ENCODE peak calls at places on chromosomes 7 and 10, in eight cellular contexts. B, D, N, Z, C, H, A and F are unnamed samples.

GRCh38 chr10:80154978-80155695 is 22.6 kb downstream of the PLAC9 start:
- DNase-seq in B (peak), D (no peak), N (no peak), Z (no peak), C (no peak), H (no peak), A (peak), F (no peak)

GRCh38 chr10:71661942-71662341 is 57.6 kb downstream of the C10orf105 start:
- DNase-seq in B (no peak), D (no peak), N (no peak), Z (no peak), C (no peak), H (no peak), A (no peak), F (no peak)

GRCh38 chr7:43850348-43851116 is 18.8 kb downstream of the MRPS24 start:
- DNase-seq in B (no peak), D (peak), N (no peak), Z (no peak), C (no peak), H (no peak), A (no peak), F (no peak)

GRCh38 chr7:12028508-12028907 is 182.6 kb upstream of the TMEM106B start:
- DNase-seq in B (no peak), D (no peak), N (no peak), Z (no peak), C (no peak), H (no peak), A (no peak), F (no peak)

GRCh38 chr10:71409516-71410104 is 12.9 kb downstream of the CDH23 start:
- DNase-seq in B (no peak), D (no peak), N (no peak), Z (peak), C (no peak), H (no peak), A (no peak), F (no peak)

GRCh38 chr10:81688459-81688858 is 186.5 kb upstream of the NRG3 start:
- DNase-seq in B (no peak), D (no peak), N (no peak), Z (no peak), C (no peak), H (no peak), A (no peak), F (no peak)

GRCh38 chr10:123429631-123430257 is 236.4 kb upstream of the GPR26 start:
- DNase-seq in B (no peak), D (no peak), N (no peak), Z (peak), C (no peak), H (no peak), A (no peak), F (no peak)

GRCh38 chr10:58637372-58637771 is 124.7 kb downstream of the BICC1 start:
- DNase-seq in B (peak), D (no peak), N (no peak), Z (no peak), C (no peak), H (no peak), A (no peak), F (no peak)

GRCh38 chr10:637221-637620 is 52.2 kb downstream of the DIP2C start:
- DNase-seq in B (no peak), D (no peak), N (no peak), Z (no peak), C (no peak), H (no peak), A (peak), F (no peak)

GRCh38 chr10:74963549-74963948 is 137.1 kb downstream of the KAT6B start:
- DNase-seq in B (no peak), D (peak), N (no peak), Z (no peak), C (no peak), H (no peak), A (no peak), F (no peak)

GRCh38 chr7:29623976-29624375 is 60.3 kb downstream of the PRR15 start:
- DNase-seq in B (no peak), D (no peak), N (no peak), Z (no peak), C (no peak), H (no peak), A (no peak), F (no peak)

GRCh38 chr7:46153951-46154787 is 233.1 kb upstream of the IGFBP3 start:
- DNase-seq in B (peak), D (no peak), N (no peak), Z (no peak), C (no peak), H (no peak), A (no peak), F (no peak)

GRCh38 chr10:80542053-80542452 is 4.4 kb downstream of the SH2D4B start:
- DNase-seq in B (peak), D (no peak), N (no peak), Z (no peak), C (no peak), H (no peak), A (no peak), F (no peak)

GRCh38 chr7:50359995-50360925 is 55.7 kb downstream of the IKZF1 start:
- DNase-seq in B (no peak), D (no peak), N (no peak), Z (peak), C (no peak), H (no peak), A (peak), F (no peak)

GRCh38 chr7:19713676-19714075 is 4.8 kb upstream of the POLR1F start:
- DNase-seq in B (peak), D (peak), N (no peak), Z (peak), C (peak), H (peak), A (no peak), F (peak)

GRCh38 chr10:50992356-50992866 is 81.9 kb upstream of the PRKG1 start:
- DNase-seq in B (peak), D (no peak), N (no peak), Z (peak), C (no peak), H (peak), A (peak), F (peak)

GRCh38 chr10:132942740-132943554 is 577 bp upstream of the CFAP46 start:
- DNase-seq in B (peak), D (no peak), N (no peak), Z (no peak), C (no peak), H (no peak), A (no peak), F (no peak)

GRCh38 chr7:83153419-83153818 is 9.3 kb downstream of the PCLO start:
- DNase-seq in B (no peak), D (no peak), N (no peak), Z (no peak), C (no peak), H (no peak), A (no peak), F (no peak)

GRCh38 chr7:96819111-96819700 is 109.6 kb upstream of the SEM1 start:
- DNase-seq in B (no peak), D (no peak), N (no peak), Z (no peak), C (no peak), H (no peak), A (no peak), F (no peak)

GRCh38 chr10:112954974-112955735 is 5.1 kb downstream of the TCF7L2 start:
- DNase-seq in B (no peak), D (no peak), N (no peak), Z (peak), C (no peak), H (no peak), A (no peak), F (no peak)

GRCh38 chr10:60069311-60069710 is 163.0 kb upstream of the CCDC6 start:
- DNase-seq in B (no peak), D (no peak), N (no peak), Z (no peak), C (no peak), H (no peak), A (no peak), F (no peak)

GRCh38 chr10:128180843-128181242 is 54.6 kb upstream of the MKI67 start:
- DNase-seq in B (no peak), D (peak), N (no peak), Z (no peak), C (no peak), H (no peak), A (no peak), F (no peak)

GRCh38 chr10:6410830-6411229 is 169.2 kb downstream of the PRKCQ start:
- DNase-seq in B (no peak), D (no peak), N (no peak), Z (no peak), C (no peak), H (no peak), A (no peak), F (no peak)

GRCh38 chr7:106841896-106842390 is 23.1 kb upstream of the PIK3CG start:
- DNase-seq in B (no peak), D (no peak), N (no peak), Z (peak), C (no peak), H (no peak), A (no peak), F (no peak)

GRCh38 chr10:94567714-94568520 is 22.3 kb downstream of the HELLS start:
- DNase-seq in B (no peak), D (no peak), N (no peak), Z (no peak), C (no peak), H (no peak), A (no peak), F (no peak)

GRCh38 chr7:107045980-107046379 is 1.5 kb downstream of the PRKAR2B start:
- DNase-seq in B (peak), D (peak), N (no peak), Z (no peak), C (no peak), H (no peak), A (no peak), F (no peak)

GRCh38 chr10:114859227-114859626 is 37.6 kb downstream of the FHIP2A start:
- DNase-seq in B (no peak), D (no peak), N (no peak), Z (peak), C (no peak), H (no peak), A (no peak), F (no peak)

GRCh38 chr7:118045629-118046028 is 138.3 kb upstream of the LSM8 start:
- DNase-seq in B (no peak), D (no peak), N (no peak), Z (no peak), C (no peak), H (no peak), A (no peak), F (no peak)

GRCh38 chr7:1536768-1537630 is 6.5 kb downstream of the MAFK start:
- DNase-seq in B (peak), D (no peak), N (peak), Z (peak), C (peak), H (peak), A (peak), F (peak)

GRCh38 chr7:32583791-32584190 is 88.5 kb downstream of the AVL9 start:
- DNase-seq in B (no peak), D (peak), N (no peak), Z (no peak), C (no peak), H (no peak), A (no peak), F (peak)

GRCh38 chr10:96556003-96556402 is 30.8 kb downstream of the TM9SF3 start:
- DNase-seq in B (peak), D (peak), N (no peak), Z (peak), C (no peak), H (no peak), A (no peak), F (no peak)

GRCh38 chr7:139457153-139457946 is 26.1 kb downstream of the KLRG2 start:
- DNase-seq in B (peak), D (no peak), N (no peak), Z (no peak), C (no peak), H (no peak), A (no peak), F (no peak)

DNA sequence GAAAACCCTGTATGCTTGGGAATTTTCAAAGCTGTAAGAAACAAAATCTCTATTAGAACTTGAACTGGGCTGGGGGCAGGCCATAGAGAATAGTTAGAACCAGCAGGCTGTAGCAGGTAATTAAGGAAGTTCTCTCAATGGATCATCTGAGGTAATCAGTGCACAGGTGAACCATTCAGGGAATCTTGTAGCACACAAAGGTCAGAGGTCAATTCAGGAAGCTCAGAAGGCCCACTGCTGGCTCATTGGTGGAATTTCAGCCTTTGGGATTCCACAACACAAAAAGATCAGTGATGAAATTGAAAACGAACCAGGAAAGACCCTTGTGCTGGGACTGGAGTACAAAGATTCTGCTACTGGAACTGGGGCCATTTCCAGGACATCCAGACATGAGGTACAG is 82.0 kb downstream of the TMEM168 start:
- DNase-seq in B (no peak), D (no peak), N (no peak), Z (peak), C (no peak), H (no peak), A (no peak), F (no peak)
- TF ChIP-seq CTCF in B (no peak), D (no peak), N (no peak), Z (peak), C (no peak), H (no peak), A (no peak), F (no peak)

GRCh38 chr7:88204525-88205103 is 15.2 kb downstream of the SRI start:
- DNase-seq in B (no peak), D (no peak), N (no peak), Z (no peak), C (no peak), H (no peak), A (no peak), F (no peak)

GRCh38 chr7:88203401-88203800 is 16.4 kb downstream of the SRI start:
- DNase-seq in B (no peak), D (no peak), N (no peak), Z (no peak), C (no peak), H (no peak), A (no peak), F (no peak)

GRCh38 chr7:88202278-88202677 is 17.6 kb downstream of the SRI start:
- DNase-seq in B (no peak), D (no peak), N (no peak), Z (no peak), C (no peak), H (no peak), A (no peak), F (no peak)

GRCh38 chr7:88200793-88201192 is 19.0 kb downstream of the SRI start:
- DNase-seq in B (no peak), D (no peak), N (no peak), Z (no peak), C (no peak), H (no peak), A (no peak), F (peak)

GRCh38 chr7:88202799-88203198 is 17.0 kb downstream of the SRI start:
- DNase-seq in B (no peak), D (no peak), N (no peak), Z (no peak), C (no peak), H (no peak), A (no peak), F (no peak)
- TF ChIP-seq CTCF in B (no peak), D (no peak), N (no peak), Z (no peak), C (no peak), H (no peak), A (no peak), F (no peak)

DNA sequence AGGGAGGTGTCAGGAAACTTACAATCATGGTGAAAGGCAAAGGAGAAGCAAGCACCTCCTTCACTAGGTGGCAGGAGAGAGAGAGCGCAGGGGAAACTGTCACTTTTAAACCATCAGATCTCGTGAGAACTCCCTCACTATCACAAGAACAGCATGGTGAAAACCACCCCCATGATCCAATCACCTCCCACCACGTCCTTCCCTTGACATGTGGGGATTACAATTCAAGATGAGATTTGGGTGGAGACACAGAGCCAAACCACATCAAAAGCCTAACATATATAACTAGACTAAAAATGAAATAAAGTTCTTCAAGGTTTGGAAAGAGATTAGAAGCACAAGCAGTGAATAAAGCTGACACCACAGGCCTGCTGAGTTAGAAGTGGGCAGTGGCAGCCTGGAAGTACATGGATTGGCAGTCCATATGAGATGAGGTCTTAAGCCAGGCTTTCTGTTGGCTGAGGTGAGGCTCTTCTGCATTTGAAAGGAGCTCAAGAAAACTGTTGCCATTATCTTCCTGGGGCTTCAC is 96.4 kb upstream of the MDFIC start:
- DNase-seq in B (no peak), D (no peak), N (no peak), Z (peak), C (no peak), H (no peak), A (no peak), F (no peak)
- TF ChIP-seq CTCF in B (no peak), D (no peak), N (no peak), Z (peak), C (no peak), H (no peak), A (no peak), F (no peak)

DNA sequence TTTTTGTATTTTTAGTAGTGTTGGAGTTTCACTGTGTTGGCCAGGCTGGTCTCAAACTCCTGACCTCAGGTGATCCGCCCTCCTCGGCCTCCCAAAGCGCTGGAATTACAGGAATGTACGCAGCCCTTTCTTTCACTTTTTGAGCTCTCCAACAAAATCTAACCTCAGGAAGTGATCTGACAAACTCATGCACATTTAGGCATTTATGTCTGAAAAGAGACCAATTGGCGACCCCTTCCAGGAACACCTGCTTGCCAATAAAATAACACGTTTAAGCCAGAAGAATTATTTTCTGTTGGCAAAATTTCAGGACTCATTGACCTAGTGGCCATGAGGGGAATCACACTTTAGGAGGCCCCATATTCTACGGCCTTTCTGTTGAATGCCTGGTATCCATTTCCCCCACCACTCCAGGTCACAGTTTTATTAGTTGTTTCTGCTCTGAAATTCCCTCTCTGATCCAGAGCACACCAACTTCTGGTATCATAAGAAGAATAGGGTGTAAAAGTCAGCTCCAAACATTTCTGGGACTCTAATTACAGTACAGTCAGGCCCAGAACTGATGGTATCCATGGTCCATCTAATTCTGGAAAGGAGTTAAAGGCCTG is 65.8 kb upstream of the FRMD4A start:
- DNase-seq in B (peak), D (no peak), N (no peak), Z (no peak), C (no peak), H (no peak), A (no peak), F (no peak)
- TF ChIP-seq CTCF in B (peak), D (peak), N (no peak), Z (peak), C (peak), H (peak), A (no peak), F (peak)

GRCh38 chr10:69123747-69124557 is at the start of gene VPS26A:
- DNase-seq in B (peak), D (peak), N (peak), Z (peak), C (peak), H (peak), A (peak), F (peak)

GRCh38 chr10:69119896-69120295 is 4.1 kb upstream of the VPS26A start:
- DNase-seq in B (no peak), D (no peak), N (no peak), Z (no peak), C (no peak), H (no peak), A (no peak), F (no peak)

GRCh38 chr10:69124558-69125121 is 662 bp downstream of the VPS26A start:
- DNase-seq in B (peak), D (peak), N (no peak), Z (peak), C (no peak), H (peak), A (peak), F (peak)

GRCh38 chr10:69125554-69125953 is 1.6 kb downstream of the VPS26A start:
- DNase-seq in B (no peak), D (no peak), N (no peak), Z (no peak), C (no peak), H (no peak), A (no peak), F (no peak)

DNA sequence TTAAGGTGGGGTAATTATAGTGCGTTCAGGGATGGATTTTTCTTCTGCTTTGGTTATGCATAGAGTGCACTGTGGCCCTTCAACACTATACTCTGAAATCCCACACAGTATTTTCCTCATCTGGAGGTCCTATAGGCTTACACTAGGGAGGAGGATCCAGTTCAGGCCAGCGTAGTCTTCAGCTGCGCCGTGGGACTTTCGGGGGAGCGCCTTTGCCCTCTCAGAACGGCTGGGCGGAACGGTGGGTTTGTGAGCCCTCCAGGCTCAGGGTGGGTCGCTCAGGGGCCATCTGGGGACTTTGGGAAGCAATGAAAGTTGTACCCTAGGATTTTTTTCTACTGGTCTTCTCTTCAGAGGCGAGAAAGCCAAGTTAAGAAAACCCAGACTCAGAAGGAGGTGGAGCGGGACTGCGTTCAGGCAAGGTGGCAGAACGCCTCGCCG is 652 bp upstream of the VPS26A start:
- DNase-seq in B (peak), D (no peak), N (no peak), Z (no peak), C (peak), H (peak), A (no peak), F (peak)
- TF ChIP-seq CTCF in B (peak), D (no peak), N (no peak), Z (peak), C (no peak), H (no peak), A (no peak), F (peak)

DNA sequence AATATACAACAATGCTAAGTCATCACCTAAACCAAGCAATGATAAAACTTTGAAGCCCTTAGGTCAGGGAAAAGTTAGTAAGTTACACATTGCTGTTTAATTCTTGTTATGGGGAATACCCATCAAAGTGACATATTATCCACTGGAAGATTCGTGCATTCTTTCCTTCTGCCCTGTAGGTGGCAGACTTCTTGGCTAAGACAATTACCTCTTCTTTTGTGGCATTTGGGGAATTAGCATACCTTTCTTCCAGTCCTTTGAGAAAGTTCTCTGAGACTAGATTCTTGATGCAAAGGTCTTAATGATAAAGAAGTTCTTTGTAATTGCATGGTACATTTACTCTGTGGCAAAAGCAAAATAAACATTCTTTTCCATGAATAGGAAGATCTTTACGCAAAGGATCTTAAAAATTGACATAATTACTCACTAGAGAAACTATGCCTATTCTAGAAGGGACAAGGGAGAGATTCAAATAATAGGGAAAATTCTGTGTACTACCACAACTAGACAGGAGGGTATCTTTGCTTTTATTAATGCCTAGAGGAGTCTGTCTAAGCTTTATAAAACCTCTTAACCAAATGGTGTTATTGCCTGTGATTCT is 395.9 kb downstream of the GRM8 start:
- DNase-seq in B (peak), D (peak), N (no peak), Z (no peak), C (no peak), H (no peak), A (no peak), F (no peak)
- TF ChIP-seq CTCF in B (no peak), D (peak), N (no peak), Z (peak), C (no peak), H (peak), A (no peak), F (peak)